ENCODE peak calls at places on chromosomes 13 and 19, in eight cellular contexts. E is pancreas, H is colonic mucosa, W is activated B cell treated with CpG ODN at 0.5 μM for 24 hours, T is cardiac muscle cell, Y is cardiac fibroblast, M is astrocyte of the spinal cord, I is chondrocyte. U is an unnamed sample.

GRCh38 chr19:30640266-30640965 is 268.2 kb downstream of the ZNF536 start:
- DNase-seq in E (no peak), T (no peak), H (no peak), W (no peak), Y (no peak), I (no peak), M (no peak), U (peak)

GRCh38 chr19:10975374-10976036 is 14.7 kb downstream of the SMARCA4 start:
- DNase-seq in M (peak), I (no peak), T (no peak), H (peak), E (no peak), W (no peak), Y (peak), U (no peak)

GRCh38 chr13:74274946-74275345 is 140.7 kb upstream of the KLF12 start:
- DNase-seq in H (no peak), W (no peak), T (no peak), I (no peak), Y (no peak), E (no peak), M (no peak), U (no peak)

GRCh38 chr13:82096256-82096655 is 1755.3 kb upstream of the SPRY2 start:
- DNase-seq in E (no peak), W (no peak), Y (no peak), T (no peak), M (no peak), H (no peak), I (no peak), U (no peak)

GRCh38 chr13:44797685-44798084 is 191.6 kb downstream of the NUFIP1 start:
- DNase-seq in M (no peak), I (no peak), E (no peak), W (no peak), Y (no peak), H (no peak), T (no peak), U (no peak)

GRCh38 chr13:53010374-53011105 is 18.1 kb upstream of the OLFM4 start:
- DNase-seq in M (no peak), T (no peak), W (no peak), Y (no peak), E (peak), H (peak), I (no peak), U (no peak)

GRCh38 chr13:87925006-87925405 is 253.8 kb downstream of the SLITRK5 start:
- DNase-seq in H (no peak), M (no peak), W (no peak), E (no peak), I (no peak), Y (no peak), T (no peak), U (no peak)

GRCh38 chr13:27712421-27712820 is 79.9 kb upstream of the GSX1 start:
- DNase-seq in T (peak), H (no peak), E (peak), W (no peak), Y (peak), I (no peak), M (no peak), U (no peak)

GRCh38 chr13:81048026-81048461 is 707.1 kb upstream of the SPRY2 start:
- DNase-seq in M (peak), W (no peak), Y (no peak), E (no peak), I (no peak), T (no peak), H (no peak), U (no peak)

DNA sequence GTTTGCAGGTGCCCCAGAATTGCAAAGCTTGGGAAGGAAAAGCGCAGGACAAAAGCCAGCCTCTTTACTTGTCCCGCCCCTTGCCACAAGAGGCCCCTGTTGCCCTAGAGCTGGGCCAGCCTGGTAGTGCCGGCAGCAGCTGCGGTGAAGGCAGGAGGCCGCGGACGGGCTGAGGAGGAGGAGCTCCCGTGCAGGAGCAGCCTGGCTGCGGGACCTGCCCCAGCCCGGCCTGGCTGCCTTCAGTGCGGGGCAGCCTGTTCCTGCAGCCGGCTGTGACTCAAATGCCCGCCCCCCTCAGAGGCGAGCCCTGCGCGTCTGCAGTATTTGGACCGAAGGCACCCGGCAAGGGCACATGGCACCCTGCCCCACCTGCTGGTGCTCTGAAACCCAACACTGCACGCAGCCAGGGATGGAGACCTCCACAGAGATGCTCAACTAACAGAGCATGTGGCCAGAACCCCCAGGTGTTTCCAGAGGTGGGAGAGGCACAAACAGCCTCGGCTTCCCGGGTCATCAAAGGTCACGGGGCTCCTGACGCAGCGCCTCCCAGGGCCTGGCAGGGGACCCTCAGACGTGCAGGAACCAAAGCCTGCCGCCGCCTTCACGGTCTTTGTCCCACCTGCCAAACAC is 29.7 kb downstream of the NAXD start:
- DNase-seq in H (peak), I (peak), W (peak), T (peak), E (peak), M (peak), Y (peak), U (peak)
- TF ChIP-seq CTCF in H (peak), I (peak), W (no peak), T (peak), E (no peak), M (peak), Y (peak), U (peak)

GRCh38 chr19:45554481-45554880 is 30.1 kb downstream of the OPA3 start:
- DNase-seq in Y (no peak), I (no peak), W (no peak), H (no peak), T (no peak), M (no peak), E (no peak), U (no peak)
- TF ChIP-seq CTCF in Y (no peak), I (no peak), W (no peak), H (no peak), T (no peak), M (no peak), E (no peak), U (no peak)

GRCh38 chr19:21020298-21021227 is at the start of gene ZNF430:
- DNase-seq in Y (peak), W (peak), H (peak), E (peak), M (peak), I (peak), T (peak), U (peak)
- TF ChIP-seq CTCF in Y (no peak), W (no peak), H (no peak), E (no peak), M (no peak), I (no peak), T (no peak), U (no peak)

GRCh38 chr19:13198634-13199033 is 48.4 kb downstream of the IER2 start:
- DNase-seq in Y (no peak), T (no peak), E (no peak), M (no peak), I (no peak), H (no peak), W (no peak), U (no peak)

GRCh38 chr19:13190781-13191540 is 40.8 kb downstream of the IER2 start:
- DNase-seq in H (peak), T (peak), W (no peak), Y (no peak), M (no peak), I (no peak), E (no peak), U (no peak)

GRCh38 chr19:13195678-13196077 is 45.5 kb downstream of the IER2 start:
- DNase-seq in Y (no peak), M (no peak), T (peak), H (peak), E (peak), W (peak), I (no peak), U (no peak)
- TF ChIP-seq CTCF in Y (no peak), M (no peak), T (no peak), H (peak), E (no peak), W (no peak), I (peak), U (no peak)

GRCh38 chr19:44192127-44192526 is 20.2 kb upstream of the ZNF227 start:
- DNase-seq in T (no peak), Y (no peak), W (no peak), M (no peak), I (no peak), E (no peak), H (no peak), U (no peak)
- TF ChIP-seq CTCF in T (no peak), Y (no peak), W (no peak), M (no peak), I (no peak), E (no peak), H (no peak), U (no peak)

GRCh38 chr13:89568276-89568675 is 1779.2 kb upstream of the MIR17HG start:
- DNase-seq in W (no peak), I (no peak), M (peak), H (no peak), T (no peak), Y (no peak), E (no peak), U (no peak)

GRCh38 chr13:89571676-89572075 is 1775.8 kb upstream of the MIR17HG start:
- DNase-seq in H (no peak), W (no peak), M (no peak), I (no peak), Y (no peak), E (no peak), T (no peak), U (no peak)

GRCh38 chr13:89568746-89569145 is 1778.7 kb upstream of the MIR17HG start:
- DNase-seq in E (no peak), I (no peak), M (no peak), W (no peak), T (no peak), Y (no peak), H (no peak), U (no peak)

GRCh38 chr13:89565711-89566110 is 1781.8 kb upstream of the MIR17HG start:
- DNase-seq in H (no peak), T (no peak), E (no peak), Y (no peak), I (no peak), W (no peak), M (no peak), U (no peak)

DNA sequence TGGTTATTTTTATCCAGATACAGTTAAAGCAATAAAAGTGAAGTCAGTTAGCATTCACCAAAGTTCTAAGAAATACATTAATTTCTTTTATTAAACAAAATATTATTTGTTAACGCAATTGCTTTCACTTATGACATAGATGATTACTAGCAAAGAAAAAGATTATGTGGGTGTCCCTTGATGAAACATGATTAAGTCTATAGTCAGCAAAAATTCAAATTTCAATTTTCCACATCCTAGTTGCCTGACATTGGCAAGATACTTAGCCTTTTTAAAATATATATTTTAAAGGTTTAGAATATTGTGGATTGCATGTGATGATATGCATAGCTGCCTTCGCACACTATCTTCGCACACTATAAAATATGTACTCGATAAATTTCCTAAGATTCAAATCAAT is 1780.5 kb upstream of the MIR17HG start:
- DNase-seq in W (no peak), T (no peak), M (no peak), H (no peak), Y (no peak), I (no peak), E (no peak), U (no peak)
- TF ChIP-seq CTCF in W (no peak), T (no peak), M (no peak), H (no peak), Y (no peak), I (no peak), E (no peak), U (no peak)

GRCh38 chr19:8336665-8337064 is 6.4 kb downstream of the KANK3 start:
- DNase-seq in W (no peak), Y (no peak), M (no peak), I (no peak), E (no peak), H (no peak), T (no peak), U (no peak)

GRCh38 chr19:8336072-8336569 is 6.9 kb downstream of the KANK3 start:
- DNase-seq in E (no peak), I (no peak), W (no peak), T (no peak), M (no peak), Y (no peak), H (no peak), U (no peak)

GRCh38 chr19:8333771-8334457 is 9.1 kb downstream of the KANK3 start:
- DNase-seq in I (no peak), Y (no peak), E (no peak), T (peak), M (no peak), W (no peak), H (no peak), U (no peak)

GRCh38 chr19:8334458-8335342 is 8.4 kb downstream of the KANK3 start:
- DNase-seq in M (peak), T (peak), Y (peak), H (peak), I (no peak), W (no peak), E (no peak), U (no peak)

DNA sequence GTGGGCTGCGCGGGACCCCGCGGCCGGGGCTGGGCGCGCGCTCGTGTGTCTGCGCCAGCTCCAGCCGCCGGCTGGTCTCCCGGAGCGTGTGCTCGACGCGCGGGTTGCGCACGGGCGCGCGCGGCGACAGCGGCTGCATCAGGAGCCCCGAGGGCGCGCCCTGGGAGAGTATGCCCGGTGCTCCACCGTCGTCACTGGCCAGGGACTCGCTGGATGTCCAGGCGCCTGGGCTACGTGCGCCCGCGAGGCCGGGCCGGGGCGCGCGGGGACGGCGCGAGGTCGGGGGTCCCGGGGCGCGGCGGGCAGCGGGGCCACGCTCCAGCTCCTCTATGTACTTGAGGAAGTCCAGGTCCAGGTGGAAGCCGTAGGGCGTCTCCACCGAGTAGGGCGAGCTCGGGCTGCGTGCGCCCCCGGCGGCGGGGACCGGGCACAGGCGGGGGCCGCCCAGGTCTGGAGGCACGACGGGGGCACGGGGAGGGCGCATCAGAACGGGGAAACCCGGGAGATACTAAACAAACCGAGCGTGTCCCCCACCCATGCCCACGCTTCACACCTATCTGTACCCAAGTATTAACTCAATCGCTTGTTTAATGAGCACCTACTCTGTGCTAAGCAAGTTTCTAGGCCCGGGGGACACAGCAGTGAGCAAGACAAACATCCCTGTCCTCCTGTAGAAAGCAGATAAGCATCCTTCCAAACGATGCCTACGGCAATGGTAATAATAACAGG is 7.6 kb downstream of the KANK3 start:
- DNase-seq in E (no peak), T (peak), Y (no peak), H (no peak), M (no peak), W (no peak), I (no peak), U (no peak)
- TF ChIP-seq CTCF in E (no peak), T (no peak), Y (no peak), H (no peak), M (no peak), W (no peak), I (peak), U (peak)